ENCODE peak calls at places on chromosomes 11 and 22, in five cellular contexts. One of them, this sample, is unnamed.
A peak's percentile ranks its signal among the peaks of the same experiment; 100 is the strongest.

GRCh38 chr11:125494987-125495725 is 909 bp downstream of the FEZ1 start:
- DNase-seq in RWPE1: peak; percentile 74
- DNase-seq in LoVo: no peak
- DNase-seq in CD8-positive, alpha-beta T cell: no peak
- DNase-seq in stimulated activated CD4-positive, alpha-beta T cell treated with anti-CD3 and anti-CD28 coated beads, Interleukin-12 subunit alpha, Interleukin-12 subunit beta, amount 100 ng/mL, for 4 hours: no peak
- DNase-seq in this sample: peak; percentile 36

GRCh38 chr11:20162340-20162739 is 2.1 kb upstream of the DBX1 start:
- DNase-seq in CD8-positive, alpha-beta T cell: no peak
- DNase-seq in stimulated activated CD4-positive, alpha-beta T cell treated with anti-CD3 and anti-CD28 coated beads, Interleukin-12 subunit alpha, Interleukin-12 subunit beta, amount 100 ng/mL, for 4 hours: no peak
- DNase-seq in RWPE1: no peak
- DNase-seq in LoVo: no peak
- DNase-seq in this sample: no peak

GRCh38 chr22:35051791-35052190 is 14.2 kb upstream of the ISX start:
- DNase-seq in CD8-positive, alpha-beta T cell: no peak
- DNase-seq in stimulated activated CD4-positive, alpha-beta T cell treated with anti-CD3 and anti-CD28 coated beads, Interleukin-12 subunit alpha, Interleukin-12 subunit beta, amount 100 ng/mL, for 4 hours: no peak
- DNase-seq in LoVo: no peak
- DNase-seq in RWPE1: no peak
- DNase-seq in this sample: no peak

GRCh38 chr11:94895971-94896370 is 77.4 kb downstream of the CWC15 start:
- DNase-seq in CD8-positive, alpha-beta T cell: no peak
- DNase-seq in RWPE1: no peak
- DNase-seq in LoVo: no peak
- DNase-seq in stimulated activated CD4-positive, alpha-beta T cell treated with anti-CD3 and anti-CD28 coated beads, Interleukin-12 subunit alpha, Interleukin-12 subunit beta, amount 100 ng/mL, for 4 hours: no peak
- DNase-seq in this sample: no peak

GRCh38 chr22:20494978-20495860 is at the start of gene KLHL22:
- DNase-seq in RWPE1: peak; percentile 19
- DNase-seq in stimulated activated CD4-positive, alpha-beta T cell treated with anti-CD3 and anti-CD28 coated beads, Interleukin-12 subunit alpha, Interleukin-12 subunit beta, amount 100 ng/mL, for 4 hours: peak; percentile 20
- DNase-seq in LoVo: peak; percentile 8
- DNase-seq in CD8-positive, alpha-beta T cell: peak; percentile 22
- DNase-seq in this sample: peak; percentile 4

GRCh38 chr22:39985383-39986045 is 9.2 kb upstream of the FAM83F start:
- DNase-seq in CD8-positive, alpha-beta T cell: no peak
- DNase-seq in RWPE1: no peak
- DNase-seq in stimulated activated CD4-positive, alpha-beta T cell treated with anti-CD3 and anti-CD28 coated beads, Interleukin-12 subunit alpha, Interleukin-12 subunit beta, amount 100 ng/mL, for 4 hours: no peak
- DNase-seq in LoVo: no peak
- DNase-seq in this sample: no peak

GRCh38 chr11:74577624-74578396 is 14.6 kb upstream of the POLD3 start:
- DNase-seq in stimulated activated CD4-positive, alpha-beta T cell treated with anti-CD3 and anti-CD28 coated beads, Interleukin-12 subunit alpha, Interleukin-12 subunit beta, amount 100 ng/mL, for 4 hours: no peak
- DNase-seq in LoVo: no peak
- DNase-seq in CD8-positive, alpha-beta T cell: no peak
- DNase-seq in RWPE1: no peak
- DNase-seq in this sample: no peak

GRCh38 chr11:92826136-92826535 is 143.3 kb upstream of the MTNR1B start:
- DNase-seq in CD8-positive, alpha-beta T cell: no peak
- DNase-seq in LoVo: no peak
- DNase-seq in stimulated activated CD4-positive, alpha-beta T cell treated with anti-CD3 and anti-CD28 coated beads, Interleukin-12 subunit alpha, Interleukin-12 subunit beta, amount 100 ng/mL, for 4 hours: no peak
- DNase-seq in RWPE1: peak; percentile 37
- DNase-seq in this sample: no peak

GRCh38 chr22:48783821-48784266 is 1043.8 kb downstream of the BRD1 start:
- DNase-seq in stimulated activated CD4-positive, alpha-beta T cell treated with anti-CD3 and anti-CD28 coated beads, Interleukin-12 subunit alpha, Interleukin-12 subunit beta, amount 100 ng/mL, for 4 hours: no peak
- DNase-seq in CD8-positive, alpha-beta T cell: no peak
- DNase-seq in LoVo: no peak
- DNase-seq in RWPE1: no peak
- DNase-seq in this sample: no peak

GRCh38 chr11:355581-356458 is 13.5 kb upstream of the B4GALNT4 start:
- DNase-seq in RWPE1: peak; percentile 91
- DNase-seq in CD8-positive, alpha-beta T cell: peak; percentile 79
- DNase-seq in LoVo: peak; percentile 91
- DNase-seq in stimulated activated CD4-positive, alpha-beta T cell treated with anti-CD3 and anti-CD28 coated beads, Interleukin-12 subunit alpha, Interleukin-12 subunit beta, amount 100 ng/mL, for 4 hours: peak; percentile 85
- DNase-seq in this sample: peak; percentile 69

GRCh38 chr22:44837481-44837880 is 85.1 kb downstream of the ARHGAP8 start:
- DNase-seq in LoVo: no peak
- DNase-seq in RWPE1: no peak
- DNase-seq in stimulated activated CD4-positive, alpha-beta T cell treated with anti-CD3 and anti-CD28 coated beads, Interleukin-12 subunit alpha, Interleukin-12 subunit beta, amount 100 ng/mL, for 4 hours: no peak
- DNase-seq in CD8-positive, alpha-beta T cell: no peak
- DNase-seq in this sample: no peak

GRCh38 chr22:29626497-29627195 is 23.2 kb downstream of the NF2 start:
- DNase-seq in stimulated activated CD4-positive, alpha-beta T cell treated with anti-CD3 and anti-CD28 coated beads, Interleukin-12 subunit alpha, Interleukin-12 subunit beta, amount 100 ng/mL, for 4 hours: no peak
- DNase-seq in LoVo: no peak
- DNase-seq in RWPE1: peak; percentile 42
- DNase-seq in CD8-positive, alpha-beta T cell: no peak
- DNase-seq in this sample: no peak

GRCh38 chr22:38213319-38214247 is 11.8 kb downstream of the MAFF start:
- DNase-seq in LoVo: no peak
- DNase-seq in stimulated activated CD4-positive, alpha-beta T cell treated with anti-CD3 and anti-CD28 coated beads, Interleukin-12 subunit alpha, Interleukin-12 subunit beta, amount 100 ng/mL, for 4 hours: no peak
- DNase-seq in RWPE1: no peak
- DNase-seq in CD8-positive, alpha-beta T cell: no peak
- DNase-seq in this sample: no peak

GRCh38 chr22:48004936-48005335 is 1242.5 kb downstream of the TBC1D22A start:
- DNase-seq in RWPE1: no peak
- DNase-seq in LoVo: no peak
- DNase-seq in CD8-positive, alpha-beta T cell: no peak
- DNase-seq in stimulated activated CD4-positive, alpha-beta T cell treated with anti-CD3 and anti-CD28 coated beads, Interleukin-12 subunit alpha, Interleukin-12 subunit beta, amount 100 ng/mL, for 4 hours: no peak
- DNase-seq in this sample: no peak

GRCh38 chr11:34621876-34622275 is 983 bp downstream of the EHF start:
- DNase-seq in LoVo: no peak
- DNase-seq in stimulated activated CD4-positive, alpha-beta T cell treated with anti-CD3 and anti-CD28 coated beads, Interleukin-12 subunit alpha, Interleukin-12 subunit beta, amount 100 ng/mL, for 4 hours: no peak
- DNase-seq in RWPE1: no peak
- DNase-seq in CD8-positive, alpha-beta T cell: no peak
- DNase-seq in this sample: no peak

GRCh38 chr11:68002943-68003845 is 703 bp downstream of the UNC93B1 start:
- DNase-seq in RWPE1: no peak
- DNase-seq in stimulated activated CD4-positive, alpha-beta T cell treated with anti-CD3 and anti-CD28 coated beads, Interleukin-12 subunit alpha, Interleukin-12 subunit beta, amount 100 ng/mL, for 4 hours: peak; percentile 41
- DNase-seq in LoVo: peak; percentile 45
- DNase-seq in CD8-positive, alpha-beta T cell: peak; percentile 51
- DNase-seq in this sample: no peak